ENCODE peak calls at places on chromosome 21, in ten cellular contexts. G is astrocyte; H is endodermal cell; A is CD4-positive, alpha-beta memory T cell; C is A549; N is right cardiac atrium; R is psoas muscle; L is vagina; O is CD8-positive, alpha-beta memory T cell; U is sigmoid colon. T is an unnamed sample.

GRCh38 chr21:29196021-29196663 is 65.7 kb downstream of the MAP3K7CL start:
- DNase-seq in G (peak; percentile 92), H (no peak), A (peak; percentile 70), C (peak; percentile 89), N (no peak), R (no peak), L (no peak), O (peak; percentile 28), U (peak; percentile 66), T (peak; percentile 63)

GRCh38 chr21:31041295-31042079 is 3.2 kb upstream of the KRTAP19-8 start:
- DNase-seq in G (no peak), H (peak; percentile 46), A (no peak), C (no peak), N (no peak), R (no peak), L (no peak), O (no peak), U (no peak), T (no peak)

GRCh38 chr21:33031562-33031961 is 5.8 kb downstream of the OLIG2 start:
- DNase-seq in G (no peak), H (no peak), A (no peak), C (no peak), N (no peak), R (no peak), L (no peak), O (no peak), U (peak; percentile 17), T (no peak)

GRCh38 chr21:35352066-35352770 is 303.1 kb upstream of the RUNX1 start:
- DNase-seq in G (peak; percentile 95), H (no peak), A (no peak), C (no peak), N (no peak), R (no peak), L (no peak), O (no peak), U (no peak), T (no peak)

GRCh38 chr21:28737671-28738279 is 254.9 kb downstream of the LTN1 start:
- DNase-seq in G (peak; percentile 18), H (no peak), A (no peak), C (no peak), N (no peak), R (no peak), L (no peak), O (no peak), U (no peak), T (no peak)

GRCh38 chr21:30463713-30464112 is 16.5 kb downstream of the KRTAP19-1 start:
- DNase-seq in G (no peak), H (peak; percentile 48), A (no peak), C (peak; percentile 1), N (no peak), R (no peak), L (no peak), O (no peak), U (no peak), T (no peak)

GRCh38 chr21:25639922-25640670 is 1.0 kb downstream of the JAM2 start:
- DNase-seq in G (no peak), H (peak; percentile 75), A (no peak), C (no peak), N (peak; percentile 73), R (peak; percentile 23), L (no peak), O (no peak), U (peak; percentile 73), T (no peak)

GRCh38 chr21:27643326-27643725 is 676.4 kb upstream of the ADAMTS5 start:
- DNase-seq in G (no peak), H (no peak), A (no peak), C (no peak), N (no peak), R (no peak), L (no peak), O (no peak), U (no peak), T (no peak)

DNA sequence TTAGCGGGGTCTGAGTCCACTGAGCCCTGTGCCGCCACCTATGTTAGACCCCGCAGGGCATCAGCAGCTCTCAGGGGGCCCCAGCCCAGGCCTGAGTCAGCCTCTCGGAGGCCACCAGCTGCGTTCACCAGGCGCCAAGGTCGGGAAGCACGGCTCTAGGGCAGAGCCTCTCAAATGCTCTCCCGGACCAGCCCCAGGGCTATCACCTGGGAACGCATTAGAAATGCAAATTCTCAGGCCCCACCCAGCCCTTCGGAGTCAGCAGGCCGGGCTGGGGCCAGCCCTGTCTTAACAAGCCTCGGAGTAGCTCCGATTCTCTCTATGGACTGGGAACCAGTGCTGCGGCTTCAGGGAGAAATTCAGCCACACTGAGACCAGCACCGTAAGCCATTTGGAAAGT is 37.2 kb upstream of the TSPEAR start:
- DNase-seq in G (no peak), H (peak; percentile 93), A (no peak), C (no peak), N (no peak), R (no peak), L (no peak), O (no peak), U (no peak), T (no peak)
- H3K27ac ChIP-seq in G (no peak overlapping the region), H (no peak overlapping the region), A (no peak overlapping the region), C (no peak overlapping the region), N (no peak overlapping the region), R (no peak overlapping the region), L (no peak overlapping the region), O (no peak overlapping the region), U (no peak overlapping the region), T (no peak overlapping the region)

DNA sequence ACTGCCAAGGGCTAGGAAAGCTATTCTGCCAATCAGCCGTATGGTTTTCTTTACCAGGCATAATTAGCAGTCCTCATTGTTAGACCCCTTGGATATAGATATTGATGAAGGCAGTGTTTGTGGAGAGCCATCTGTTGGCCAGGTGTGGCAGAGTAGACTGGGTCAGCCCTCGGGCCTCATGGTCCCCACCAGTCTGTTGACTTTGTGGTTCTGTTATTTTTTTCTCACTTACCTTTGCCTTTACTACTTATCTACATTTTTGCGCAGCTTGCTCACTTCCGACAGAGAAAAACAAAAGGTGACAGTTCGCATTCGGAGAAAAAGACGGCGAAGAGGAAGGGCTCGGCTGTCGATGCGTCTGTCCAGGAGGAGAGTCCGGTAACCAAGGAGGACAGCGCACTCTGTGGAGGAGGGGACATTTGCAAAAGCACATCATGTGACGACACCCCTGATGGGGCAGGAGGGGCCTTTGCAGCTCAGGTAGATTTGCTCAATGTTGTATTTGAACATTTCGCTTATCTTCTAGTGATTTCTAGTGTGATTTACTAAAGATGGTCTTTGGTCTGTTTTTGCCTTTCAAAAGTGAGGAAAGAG is 2.3 kb downstream of the PCNT start:
- DNase-seq in G (no peak), H (no peak), A (no peak), C (no peak), N (no peak), R (no peak), L (no peak), O (no peak), U (no peak), T (no peak)
- H3K27ac ChIP-seq in G (no peak overlapping the region), H (no peak overlapping the region), A (no peak overlapping the region), C (peak overlapping the region; percentile 98), N (no peak overlapping the region), R (peak overlapping the region; percentile 94), L (no peak overlapping the region), O (no peak overlapping the region), U (peak overlapping the region; percentile 98), T (peak overlapping the region; percentile 99)

DNA sequence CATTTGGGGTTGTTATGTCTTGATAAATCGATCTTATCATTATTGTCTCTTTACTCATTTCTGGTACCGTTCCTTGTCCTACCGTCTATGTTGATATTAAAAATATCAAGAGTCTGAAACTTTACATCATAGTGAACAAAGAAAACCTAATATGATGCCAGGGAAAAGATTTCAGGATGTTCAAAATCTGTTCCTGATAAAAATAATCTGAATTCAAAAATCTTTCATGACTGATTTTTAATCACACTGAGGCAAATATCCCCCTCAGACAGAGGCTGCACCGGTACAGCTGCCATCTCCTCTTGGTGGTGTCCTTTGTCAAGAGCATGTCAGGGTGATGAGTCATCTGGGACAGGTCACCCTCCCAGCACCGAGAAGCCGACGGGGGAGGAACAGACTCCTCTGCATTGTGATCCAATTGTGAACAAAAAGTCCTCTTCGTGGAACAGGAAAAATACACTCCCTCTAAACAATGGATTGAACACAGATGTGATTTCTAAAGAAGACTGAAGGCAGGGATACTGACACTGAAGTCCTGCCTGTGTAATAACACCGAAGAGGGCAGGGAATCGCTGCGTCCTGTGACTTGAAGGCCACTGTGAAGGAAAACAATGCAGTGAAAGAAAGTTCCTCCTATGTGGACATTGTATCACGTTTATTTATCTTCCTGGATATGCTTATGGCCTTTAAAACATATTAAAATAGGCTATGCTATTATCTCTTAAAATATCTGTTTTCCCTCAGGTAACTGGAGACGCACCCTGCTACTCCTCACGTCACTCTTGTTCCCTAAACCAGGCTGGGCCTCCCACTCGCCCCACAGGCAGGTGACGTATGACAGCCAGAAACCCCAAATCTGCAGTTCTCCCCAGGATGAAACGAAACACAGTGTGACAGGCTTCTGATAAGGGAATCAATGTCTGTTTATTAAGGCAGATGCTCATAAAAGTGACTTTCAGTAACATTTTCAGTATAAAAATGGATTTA is 4.3 kb upstream of the SPATC1L start:
- DNase-seq in G (peak; percentile 59), H (peak; percentile 78), A (no peak), C (peak; percentile 17), N (peak; percentile 78), R (peak; percentile 69), L (peak; percentile 94), O (no peak), U (peak; percentile 86), T (no peak)
- H3K27ac ChIP-seq in G (peak overlapping the region; percentile 60), H (peak overlapping the region; percentile 83), A (no peak overlapping the region), C (no peak overlapping the region), N (peak overlapping the region; percentile 86), R (peak overlapping the region; percentile 83), L (peak overlapping the region; percentile 93), O (peak overlapping the region; percentile 50), U (peak overlapping the region; percentile 69), T (peak overlapping the region; percentile 23)

GRCh38 chr21:45872471-45872870 is 109.1 kb upstream of the COL6A1 start:
- DNase-seq in G (no peak), H (no peak), A (no peak), C (no peak), N (no peak), R (no peak), L (no peak), O (no peak), U (peak; percentile 19), T (peak; percentile 14)

GRCh38 chr21:45871616-45872236 is 109.8 kb upstream of the COL6A1 start:
- DNase-seq in G (no peak), H (peak; percentile 37), A (no peak), C (no peak), N (no peak), R (no peak), L (no peak), O (no peak), U (peak; percentile 50), T (no peak)

GRCh38 chr21:45869121-45870007 is 112.2 kb upstream of the COL6A1 start:
- DNase-seq in G (peak; percentile 75), H (peak; percentile 35), A (no peak), C (no peak), N (no peak), R (no peak), L (no peak), O (no peak), U (peak; percentile 53), T (no peak)

GRCh38 chr21:45870421-45870820 is 111.1 kb upstream of the COL6A1 start:
- DNase-seq in G (no peak), H (peak; percentile 42), A (no peak), C (no peak), N (no peak), R (no peak), L (no peak), O (no peak), U (peak; percentile 39), T (no peak)

DNA sequence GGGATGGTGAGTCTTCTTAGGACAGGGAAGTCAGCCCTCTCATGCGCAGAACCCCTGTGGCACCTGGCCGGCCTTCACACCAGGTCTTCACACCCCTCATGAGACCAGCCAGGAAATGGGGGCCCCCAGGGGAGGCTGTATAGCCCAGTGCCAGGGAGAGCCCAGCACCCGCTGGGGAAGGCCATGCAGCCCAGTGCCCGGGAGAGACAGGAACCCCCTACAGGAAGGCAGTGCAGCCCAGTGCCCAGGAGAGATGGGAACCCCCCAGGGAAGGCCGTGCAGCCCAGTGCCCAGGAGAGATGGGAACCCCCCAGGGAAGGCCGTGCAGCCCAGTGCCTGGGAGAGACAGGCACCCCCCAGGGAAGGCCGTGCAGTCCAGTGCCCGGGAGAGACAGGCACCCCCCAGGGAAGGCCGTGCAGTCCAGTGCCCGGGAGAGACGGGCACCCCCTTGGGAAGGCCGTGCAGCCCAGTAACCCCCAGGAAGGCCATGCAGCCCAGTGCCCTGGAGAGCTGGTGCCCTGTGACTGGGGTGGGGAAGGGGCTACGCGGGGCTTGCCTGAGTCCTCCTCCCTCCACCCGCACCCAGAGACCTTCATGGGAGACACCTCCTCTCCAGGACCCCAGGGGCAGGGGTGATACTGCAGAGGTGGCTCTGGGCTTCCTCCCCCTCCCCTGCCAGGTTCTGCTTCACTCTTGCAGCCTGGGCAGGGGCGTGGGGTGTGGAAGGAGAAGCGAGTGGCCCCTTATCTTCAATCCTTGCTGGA is 110.5 kb upstream of the COL6A1 start:
- DNase-seq in G (no peak), H (peak; percentile 32), A (no peak), C (no peak), N (no peak), R (no peak), L (no peak), O (no peak), U (peak; percentile 50), T (no peak)
- H3K27ac ChIP-seq in G (peak overlapping the region; percentile 44), H (no peak overlapping the region), A (no peak overlapping the region), C (no peak overlapping the region), N (no peak overlapping the region), R (no peak overlapping the region), L (no peak overlapping the region), O (no peak overlapping the region), U (no peak overlapping the region), T (no peak overlapping the region)

T was measured in tibial artery.